ENCODE peak calls at places on chromosomes 6 and 20, in eight cellular contexts. I, N, L, Q, Y, C, F and T are unnamed samples.

GRCh38 chr6:89287351-89288028 is 27.6 kb downstream of the GABRR2 start:
- DNase-seq in N (no peak), Q (no peak), F (no peak), Y (no peak), C (no peak), I (no peak), L (no peak), T (no peak)

GRCh38 chr6:10403385-10404106 is 11.3 kb downstream of the TFAP2A start:
- DNase-seq in F (no peak), I (peak; percentile 94), N (no peak), L (peak; percentile 65), Y (peak; percentile 59), C (peak; percentile 75), Q (peak; percentile 79), T (no peak)

GRCh38 chr20:31860431-31861345 is 9.6 kb downstream of the DUSP15 start:
- DNase-seq in L (peak; percentile 57), Y (no peak), C (no peak), Q (no peak), N (no peak), I (peak; percentile 61), F (no peak), T (no peak)

GRCh38 chr6:157800420-157801237 is 22.4 kb upstream of the SNX9 start:
- DNase-seq in C (peak; percentile 61), L (peak; percentile 59), Q (peak; percentile 56), F (no peak), N (no peak), Y (no peak), I (peak; percentile 57), T (no peak)

GRCh38 chr6:14524319-14524718 is 406.7 kb downstream of the CD83 start:
- DNase-seq in L (peak; percentile 74), C (peak; percentile 52), Q (peak; percentile 75), N (peak; percentile 42), F (no peak), I (no peak), Y (no peak), T (no peak)

GRCh38 chr6:136408205-136408604 is 118.6 kb upstream of the BCLAF1 start:
- DNase-seq in I (peak; percentile 39), C (no peak), Y (no peak), N (no peak), F (no peak), Q (peak; percentile 53), L (peak; percentile 34), T (no peak)

GRCh38 chr6:139982652-139983051 is 608.2 kb upstream of the CITED2 start:
- DNase-seq in Q (peak; percentile 46), F (no peak), Y (peak; percentile 92), N (no peak), I (peak; percentile 59), L (peak; percentile 88), C (peak; percentile 68), T (no peak)

GRCh38 chr6:43247115-43247999 is 4.1 kb downstream of the TTBK1 start:
- DNase-seq in N (peak; percentile 88), Y (no peak), I (peak; percentile 67), L (peak; percentile 35), Q (no peak), F (peak; percentile 26), C (peak; percentile 20), T (peak; percentile 76)

GRCh38 chr20:45538209-45538798 is 978 bp downstream of the WFDC6 start:
- DNase-seq in C (no peak), N (no peak), Y (no peak), Q (no peak), L (no peak), I (peak; percentile 93), F (no peak), T (no peak)

GRCh38 chr6:38058022-38058421 is 238.5 kb downstream of the ZFAND3 start:
- DNase-seq in I (peak; percentile 58), L (no peak), N (no peak), F (no peak), Q (peak; percentile 67), Y (peak; percentile 31), C (peak; percentile 53), T (no peak)

GRCh38 chr20:44621325-44621724 is 30.2 kb downstream of the ADA start:
- DNase-seq in L (no peak), N (peak; percentile 10), Q (no peak), F (no peak), Y (no peak), I (no peak), C (no peak), T (no peak)

GRCh38 chr6:113664909-113665308 is 192.2 kb upstream of the MARCKS start:
- DNase-seq in Q (no peak), Y (no peak), N (no peak), F (no peak), I (no peak), L (no peak), C (no peak), T (no peak)

GRCh38 chr20:48282591-48283228 is 497.4 kb upstream of the SULF2 start:
- DNase-seq in Q (no peak), F (no peak), N (no peak), Y (no peak), L (no peak), I (no peak), C (no peak), T (no peak)

GRCh38 chr20:45940053-45940452 is 5.6 kb downstream of the PCIF1 start:
- DNase-seq in C (no peak), I (no peak), F (no peak), Y (no peak), N (no peak), L (no peak), Q (no peak), T (no peak)

GRCh38 chr6:37279366-37280134 is 21.6 kb upstream of the TMEM217 start:
- DNase-seq in Y (no peak), F (no peak), N (peak; percentile 23), Q (peak; percentile 12), L (peak; percentile 77), I (no peak), C (no peak), T (no peak)

GRCh38 chr6:44629636-44630035 is 242.1 kb downstream of the CDC5L start:
- DNase-seq in N (no peak), I (no peak), L (no peak), C (no peak), Y (no peak), F (no peak), Q (no peak), T (no peak)

DNA sequence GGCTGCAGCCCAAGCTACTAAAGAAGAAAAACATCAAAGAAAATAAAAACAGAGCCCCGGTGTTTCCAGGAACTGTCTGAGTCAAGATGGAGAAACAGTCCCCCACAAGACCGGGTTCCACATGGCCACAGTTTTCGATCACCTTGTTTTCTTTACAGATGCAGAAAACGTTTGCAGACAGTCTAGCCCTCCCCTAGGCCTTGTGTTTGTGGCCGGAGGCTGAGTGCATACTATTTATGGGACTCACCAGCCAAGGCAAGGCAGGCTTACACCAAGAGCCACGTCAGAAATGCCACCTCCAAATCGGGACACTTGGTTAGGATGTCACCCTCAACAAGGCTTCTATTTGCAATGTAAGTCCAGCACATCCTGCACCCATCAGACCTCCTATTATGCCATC is 97.3 kb downstream of the BMP7 start:
- DNase-seq in I (no peak), F (no peak), Q (no peak), L (no peak), N (no peak), Y (no peak), C (no peak), T (no peak)
- TF ChIP-seq CTCF in I (no peak), F (no peak), Q (no peak), L (no peak), N (no peak), Y (no peak), C (no peak), T (no peak)

DNA sequence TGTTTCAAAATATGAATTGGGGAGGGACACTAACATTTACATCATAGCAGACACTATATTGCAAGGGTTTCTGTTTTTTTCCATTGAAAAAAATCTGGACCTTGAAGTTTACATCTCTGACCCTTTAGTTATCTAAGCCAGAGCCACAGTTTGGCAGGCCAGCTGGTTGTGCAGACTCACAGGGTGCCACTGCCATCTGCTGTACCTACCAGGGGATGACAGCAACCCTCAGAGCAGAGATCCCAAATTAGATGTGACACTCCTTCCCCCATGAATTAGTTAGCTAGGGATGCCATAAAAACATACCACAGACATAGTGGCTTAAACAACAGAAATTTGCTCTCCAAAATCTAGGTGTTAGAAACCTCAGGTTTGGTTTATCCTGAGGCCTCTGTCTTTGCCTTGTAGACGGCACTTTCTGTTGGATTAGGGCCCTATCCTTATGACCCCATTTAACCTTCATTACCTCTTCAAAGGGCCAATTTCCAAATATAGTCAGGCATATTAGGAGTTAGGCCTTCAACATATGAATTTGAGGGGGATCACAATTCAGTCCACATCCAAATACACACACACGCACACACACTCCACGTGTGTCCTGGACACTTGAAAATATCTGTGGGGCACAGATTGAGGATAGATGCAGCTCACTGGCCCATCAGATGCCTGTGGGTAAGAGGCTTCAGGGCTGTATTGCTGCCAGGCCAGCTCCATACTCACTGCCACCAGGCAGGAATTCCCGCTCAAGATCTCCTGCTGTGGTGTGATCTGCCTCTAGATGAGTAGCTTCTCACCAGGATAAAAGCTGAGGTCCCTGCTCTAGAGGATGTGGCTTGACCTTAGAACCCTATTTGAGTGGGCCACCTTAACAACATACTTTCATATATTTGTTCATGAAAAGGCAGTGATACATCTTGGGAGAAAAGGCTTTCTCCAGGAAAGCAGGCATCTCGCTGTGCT is 166.1 kb upstream of the RNF217 start:
- DNase-seq in Y (no peak), I (peak; percentile 18), Q (no peak), L (peak; percentile 22), F (no peak), N (peak; percentile 50), C (peak; percentile 38), T (peak; percentile 26)
- TF ChIP-seq CTCF in Y (no peak), I (peak; percentile 50), Q (peak; percentile 68), L (peak; percentile 62), F (peak; percentile 17), N (peak; percentile 32), C (peak; percentile 86), T (peak; percentile 75)

GRCh38 chr6:154937306-154938244 is 57.5 kb upstream of the TIAM2 start:
- DNase-seq in Q (peak; percentile 56), F (no peak), L (no peak), I (no peak), C (no peak), N (no peak), Y (no peak), T (no peak)
- TF ChIP-seq CTCF in Q (no peak), F (no peak), L (no peak), I (no peak), C (peak; percentile 32), N (no peak), Y (no peak), T (no peak)

GRCh38 chr20:62586799-62587198 is 55.5 kb upstream of the SLCO4A1 start:
- DNase-seq in N (no peak), C (no peak), I (no peak), L (no peak), Y (no peak), Q (no peak), F (no peak), T (no peak)

GRCh38 chr20:62587757-62588402 is 54.4 kb upstream of the SLCO4A1 start:
- DNase-seq in F (no peak), C (no peak), N (no peak), L (peak; percentile 10), I (peak; percentile 48), Q (peak; percentile 18), Y (no peak), T (peak; percentile 41)

GRCh38 chr20:62583424-62583920 is 58.8 kb upstream of the SLCO4A1 start:
- DNase-seq in I (peak; percentile 19), Q (no peak), F (no peak), C (no peak), Y (no peak), N (peak; percentile 38), L (peak; percentile 19), T (no peak)

GRCh38 chr20:62585571-62585970 is 56.7 kb upstream of the SLCO4A1 start:
- DNase-seq in N (no peak), Q (no peak), L (no peak), F (no peak), Y (no peak), C (no peak), I (no peak), T (no peak)

GRCh38 chr20:62584671-62585512 is 57.4 kb upstream of the SLCO4A1 start:
- DNase-seq in N (peak; percentile 19), I (no peak), Q (no peak), F (no peak), Y (no peak), L (no peak), C (no peak), T (no peak)
- TF ChIP-seq CTCF in N (no peak), I (no peak), Q (no peak), F (no peak), Y (no peak), L (no peak), C (no peak), T (no peak)